ENCODE peak calls at places on chromosome 5, in nine cellular contexts. E, A, Z, U, G, K, O, H and S are unnamed samples.

GRCh38 chr5:24208540-24209141 is 436.1 kb downstream of the CDH10 start:
- DNase-seq in E (no peak), A (no peak), K (no peak), O (peak; percentile 93), Z (no peak), U (no peak), G (no peak), H (no peak), S (no peak)

GRCh38 chr5:151742870-151743294 is 15.5 kb downstream of the ATOX1 start:
- DNase-seq in Z (peak; percentile 75), E (peak; percentile 81), G (peak; percentile 41), K (no peak), H (peak; percentile 19), O (peak; percentile 24), A (no peak), U (peak; percentile 11), S (peak; percentile 79)

GRCh38 chr5:109281136-109281690 is 128.6 kb downstream of the PJA2 start:
- DNase-seq in K (no peak), U (no peak), H (no peak), E (no peak), G (peak; percentile 57), O (peak; percentile 94), Z (no peak), A (no peak), S (no peak)

GRCh38 chr5:74206571-74207550 is 433.7 kb downstream of the ENC1 start:
- DNase-seq in A (no peak), U (peak; percentile 50), Z (peak; percentile 85), G (peak; percentile 22), H (no peak), K (no peak), O (peak; percentile 96), E (peak; percentile 93), S (peak; percentile 61)

GRCh38 chr5:143056331-143056689 is 286.1 kb downstream of the ARHGAP26 start:
- DNase-seq in G (no peak), O (no peak), U (no peak), K (no peak), A (no peak), Z (no peak), H (no peak), E (no peak), S (no peak)

GRCh38 chr5:3344671-3345070 is 251.0 kb upstream of the IRX1 start:
- DNase-seq in U (no peak), A (no peak), G (no peak), O (no peak), Z (no peak), H (no peak), K (no peak), E (no peak), S (no peak)

GRCh38 chr5:12951846-12952245 is 992.6 kb downstream of the DNAH5 start:
- DNase-seq in O (no peak), A (no peak), Z (no peak), U (no peak), E (no peak), H (no peak), K (no peak), G (no peak), S (no peak)

GRCh38 chr5:10319202-10319851 is 11.6 kb upstream of the CMBL start:
- DNase-seq in G (no peak), U (no peak), E (no peak), Z (peak; percentile 19), A (no peak), K (no peak), O (no peak), H (no peak), S (no peak)

GRCh38 chr5:153523831-153524230 is 33.4 kb downstream of the GRIA1 start:
- DNase-seq in K (no peak), O (no peak), G (no peak), A (no peak), H (peak; percentile 43), E (peak; percentile 86), Z (peak; percentile 56), U (no peak), S (no peak)